ENCODE peak calls at places on chromosomes 13 and 19, in four cellular contexts. One of them, this sample, is unnamed.

GRCh38 chr13:95481051-95481775 is 71.3 kb upstream of the CLDN10 start:
- DNase-seq in GM12891: no peak
- DNase-seq in GM12878: no peak
- DNase-seq in H1: no peak
- DNase-seq in this sample: no peak

GRCh38 chr19:10364644-10365043 is 15.7 kb downstream of the TYK2 start:
- DNase-seq in GM12891: no peak
- DNase-seq in GM12878: no peak
- DNase-seq in H1: no peak
- DNase-seq in this sample: no peak

GRCh38 chr13:110520431-110521295 is 40.9 kb downstream of the RAB20 start:
- DNase-seq in GM12891: no peak
- DNase-seq in GM12878: no peak
- DNase-seq in H1: no peak
- DNase-seq in this sample: no peak

GRCh38 chr13:67776171-67776570 is 546.0 kb upstream of the PCDH9 start:
- DNase-seq in GM12891: no peak
- DNase-seq in GM12878: no peak
- DNase-seq in H1: no peak
- DNase-seq in this sample: no peak

GRCh38 chr13:104810242-104810641 is 1725.2 kb downstream of the EFNB2 start:
- DNase-seq in GM12891: no peak
- DNase-seq in GM12878: no peak
- DNase-seq in H1: no peak
- DNase-seq in this sample: no peak

GRCh38 chr19:6729573-6730152 is 7.7 kb downstream of the GPR108 start:
- DNase-seq in GM12891: no peak
- DNase-seq in GM12878: no peak
- DNase-seq in H1: no peak
- DNase-seq in this sample: no peak

GRCh38 chr13:46289260-46289955 is 77.7 kb downstream of the LRRC63 start:
- DNase-seq in GM12891: no peak
- DNase-seq in GM12878: no peak
- DNase-seq in H1: no peak
- DNase-seq in this sample: no peak

GRCh38 chr19:8552810-8553209 is 24.4 kb downstream of the MYO1F start:
- DNase-seq in GM12891: no peak
- DNase-seq in GM12878: no peak
- DNase-seq in H1: peak
- DNase-seq in this sample: no peak

GRCh38 chr19:8973501-8974091 is 36.6 kb downstream of the MUC16 start:
- DNase-seq in GM12891: no peak
- DNase-seq in GM12878: no peak
- DNase-seq in H1: no peak
- DNase-seq in this sample: no peak

GRCh38 chr13:86892330-86892729 is 778.8 kb upstream of the SLITRK5 start:
- DNase-seq in GM12891: no peak
- DNase-seq in GM12878: no peak
- DNase-seq in H1: no peak
- DNase-seq in this sample: no peak

GRCh38 chr13:94552095-94552494 is 43.9 kb downstream of the TGDS start:
- DNase-seq in GM12891: no peak
- DNase-seq in GM12878: no peak
- DNase-seq in H1: no peak
- DNase-seq in this sample: no peak

GRCh38 chr19:19049406-19049805 is 14.4 kb upstream of the SLC25A42 start:
- DNase-seq in GM12891: no peak
- DNase-seq in GM12878: no peak
- DNase-seq in H1: no peak
- DNase-seq in this sample: no peak

GRCh38 chr19:17520865-17521264 is 9.4 kb downstream of the PGLS start:
- DNase-seq in GM12891: no peak
- DNase-seq in GM12878: no peak
- DNase-seq in H1: no peak
- DNase-seq in this sample: no peak

GRCh38 chr19:46920341-46920740 is 59.5 kb downstream of the ARHGAP35 start:
- DNase-seq in GM12891: no peak
- DNase-seq in GM12878: no peak
- DNase-seq in H1: no peak
- DNase-seq in this sample: no peak

GRCh38 chr19:48102870-48103751 is 7.5 kb downstream of the PLA2G4C start:
- DNase-seq in GM12891: no peak
- DNase-seq in GM12878: no peak
- DNase-seq in H1: peak
- DNase-seq in this sample: no peak

GRCh38 chr13:66305960-66306617 is 924.0 kb downstream of the PCDH9 start:
- DNase-seq in GM12891: no peak
- DNase-seq in GM12878: no peak
- DNase-seq in H1: no peak
- DNase-seq in this sample: no peak

GRCh38 chr13:35947315-35947714 is 183.9 kb downstream of the DCLK1 start:
- DNase-seq in GM12891: no peak
- DNase-seq in GM12878: no peak
- DNase-seq in H1: no peak
- DNase-seq in this sample: no peak

GRCh38 chr13:51826606-51827005 is 18.4 kb downstream of the TMEM272 start:
- DNase-seq in GM12891: no peak
- DNase-seq in GM12878: no peak
- DNase-seq in H1: no peak
- DNase-seq in this sample: no peak

GRCh38 chr19:29581398-29581797 is 24.7 kb upstream of the POP4 start:
- DNase-seq in GM12891: no peak
- DNase-seq in GM12878: no peak
- DNase-seq in H1: no peak
- DNase-seq in this sample: no peak

GRCh38 chr19:10078329-10078728 is 7.8 kb upstream of the SHFL start:
- DNase-seq in GM12891: no peak
- DNase-seq in GM12878: no peak
- DNase-seq in H1: no peak
- DNase-seq in this sample: no peak

GRCh38 chr13:35953537-35954206 is 177.5 kb downstream of the DCLK1 start:
- DNase-seq in GM12891: no peak
- DNase-seq in GM12878: no peak
- DNase-seq in H1: peak
- DNase-seq in this sample: no peak

GRCh38 chr19:11673608-11674041 is 65.1 kb downstream of the ZNF823 start:
- DNase-seq in GM12891: no peak
- DNase-seq in GM12878: no peak
- DNase-seq in H1: peak
- DNase-seq in this sample: no peak

GRCh38 chr13:40985596-40986327 is 33.4 kb downstream of the ELF1 start:
- DNase-seq in GM12891: no peak
- DNase-seq in GM12878: no peak
- DNase-seq in H1: no peak
- DNase-seq in this sample: no peak

DNA sequence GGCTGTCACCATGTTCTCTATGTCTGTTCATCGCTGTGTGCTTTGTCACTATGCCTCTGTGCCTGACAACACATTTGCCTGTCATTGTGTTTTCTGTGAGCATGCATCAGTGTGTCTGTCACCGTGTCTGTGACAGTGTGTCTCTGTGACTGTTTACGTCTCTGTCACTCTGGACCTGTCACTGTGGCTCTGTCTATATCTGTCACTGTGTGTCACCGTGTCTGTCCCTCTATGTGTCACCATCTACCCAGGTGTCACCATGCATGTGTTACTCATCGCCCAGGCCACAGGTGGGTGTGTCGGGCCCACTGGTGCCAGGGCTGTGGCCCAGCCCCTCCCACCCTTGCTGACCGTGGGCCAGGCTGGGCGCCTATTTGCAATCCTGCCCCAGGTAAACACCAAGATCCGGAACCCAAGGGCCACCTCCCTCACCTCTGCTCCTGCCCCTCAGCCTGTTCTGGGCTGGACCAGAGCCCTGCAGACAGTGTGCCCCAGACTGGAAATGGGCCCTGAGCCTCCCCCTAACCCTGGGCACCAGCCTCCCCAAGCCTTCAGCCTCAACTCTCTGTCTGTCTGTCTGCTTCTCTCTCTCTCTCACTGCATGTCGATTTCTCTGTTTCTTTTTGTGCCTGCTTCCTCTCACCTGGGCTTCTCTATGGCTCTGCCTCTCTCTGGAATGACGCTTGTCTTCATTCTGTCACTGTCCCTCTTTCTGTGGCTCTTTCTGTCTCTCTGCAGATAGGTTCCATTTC is 7.7 kb downstream of the IRF2BP1 start:
- DNase-seq in GM12891: no peak
- DNase-seq in GM12878: no peak
- DNase-seq in H1: no peak
- DNase-seq in this sample: no peak
- TF ChIP-seq POLR2AphosphoS5 in GM12891: no peak
- TF ChIP-seq POLR2AphosphoS5 in GM12878: no peak
- TF ChIP-seq POLR2AphosphoS5 in H1: no peak
- TF ChIP-seq POLR2AphosphoS5 in this sample: no peak

GRCh38 chr19:4449022-4449825 is 8.4 kb downstream of the UBXN6 start:
- DNase-seq in GM12891: peak
- DNase-seq in GM12878: no peak
- DNase-seq in H1: no peak
- DNase-seq in this sample: no peak
- TF ChIP-seq POLR2AphosphoS5 in GM12891: peak
- TF ChIP-seq POLR2AphosphoS5 in GM12878: no peak
- TF ChIP-seq POLR2AphosphoS5 in H1: no peak
- TF ChIP-seq POLR2AphosphoS5 in this sample: no peak

GRCh38 chr13:114064516-114065140 is 67.8 kb downstream of the RASA3 start:
- DNase-seq in GM12891: no peak
- DNase-seq in GM12878: no peak
- DNase-seq in H1: no peak
- DNase-seq in this sample: no peak

GRCh38 chr13:114066956-114067355 is 65.5 kb downstream of the RASA3 start:
- DNase-seq in GM12891: no peak
- DNase-seq in GM12878: no peak
- DNase-seq in H1: no peak
- DNase-seq in this sample: no peak

GRCh38 chr13:114063545-114064515 is 68.6 kb downstream of the RASA3 start:
- DNase-seq in GM12891: no peak
- DNase-seq in GM12878: no peak
- DNase-seq in H1: no peak
- DNase-seq in this sample: no peak

GRCh38 chr13:114065926-114066774 is 66.3 kb downstream of the RASA3 start:
- DNase-seq in GM12891: no peak
- DNase-seq in GM12878: no peak
- DNase-seq in H1: no peak
- DNase-seq in this sample: no peak

DNA sequence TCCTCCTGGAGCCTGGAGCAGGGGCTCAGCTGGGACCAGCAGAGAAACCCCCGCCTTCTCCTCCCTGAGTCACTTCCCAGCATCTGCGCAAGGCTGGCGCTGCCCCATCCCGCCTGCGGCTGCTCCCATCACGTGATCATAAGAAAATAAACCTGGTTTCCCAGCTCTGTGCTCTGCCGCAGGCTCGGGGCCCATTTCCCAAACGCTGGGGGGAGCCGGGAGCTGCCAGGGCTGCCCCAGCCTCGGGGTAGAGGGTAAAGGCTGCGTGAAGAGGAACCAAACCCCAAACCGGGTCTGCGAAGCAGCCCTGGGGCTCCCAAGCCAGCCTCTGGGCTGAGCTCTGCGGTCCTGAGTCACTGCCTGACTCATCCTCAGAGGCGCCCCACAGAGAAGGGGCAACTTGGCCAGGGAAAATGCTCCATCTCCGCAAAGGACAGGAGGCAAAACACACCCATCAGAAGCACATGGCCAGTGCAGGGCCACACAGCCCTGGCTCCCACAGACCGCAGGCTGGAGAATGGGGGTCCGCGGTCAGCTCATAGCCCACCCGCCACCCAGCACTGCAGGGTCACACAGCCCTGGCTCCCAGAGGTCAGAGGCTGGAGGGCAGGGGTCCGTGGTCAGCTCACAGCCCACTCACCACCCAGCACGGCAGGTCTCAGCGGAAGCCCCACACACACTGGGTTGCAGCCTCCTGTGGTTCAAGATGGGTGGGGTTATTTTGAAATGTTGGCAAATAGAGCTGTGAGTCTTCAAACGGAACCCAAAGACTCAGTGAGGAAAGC is 67.1 kb downstream of the RASA3 start:
- DNase-seq in GM12891: no peak
- DNase-seq in GM12878: no peak
- DNase-seq in H1: peak
- DNase-seq in this sample: peak
- TF ChIP-seq POLR2AphosphoS5 in GM12891: no peak
- TF ChIP-seq POLR2AphosphoS5 in GM12878: no peak
- TF ChIP-seq POLR2AphosphoS5 in H1: no peak
- TF ChIP-seq POLR2AphosphoS5 in this sample: peak

GRCh38 chr19:35013047-35013819 is 13.1 kb downstream of the GRAMD1A start:
- DNase-seq in GM12891: peak
- DNase-seq in GM12878: no peak
- DNase-seq in H1: peak
- DNase-seq in this sample: peak
- TF ChIP-seq POLR2AphosphoS5 in GM12891: peak
- TF ChIP-seq POLR2AphosphoS5 in GM12878: no peak
- TF ChIP-seq POLR2AphosphoS5 in H1: peak
- TF ChIP-seq POLR2AphosphoS5 in this sample: no peak

GRCh38 chr13:97248243-97248642 is 26.1 kb downstream of the MBNL2 start:
- DNase-seq in GM12891: no peak
- DNase-seq in GM12878: no peak
- DNase-seq in H1: no peak
- DNase-seq in this sample: no peak

GRCh38 chr13:97250560-97250959 is 28.4 kb downstream of the MBNL2 start:
- DNase-seq in GM12891: no peak
- DNase-seq in GM12878: no peak
- DNase-seq in H1: no peak
- DNase-seq in this sample: no peak

GRCh38 chr13:97249797-97250495 is 27.8 kb downstream of the MBNL2 start:
- DNase-seq in GM12891: no peak
- DNase-seq in GM12878: no peak
- DNase-seq in H1: no peak
- DNase-seq in this sample: no peak

GRCh38 chr13:97246596-97246995 is 24.5 kb downstream of the MBNL2 start:
- DNase-seq in GM12891: no peak
- DNase-seq in GM12878: no peak
- DNase-seq in H1: no peak
- DNase-seq in this sample: no peak

GRCh38 chr13:97249093-97249787 is 27.1 kb downstream of the MBNL2 start:
- DNase-seq in GM12891: no peak
- DNase-seq in GM12878: no peak
- DNase-seq in H1: no peak
- DNase-seq in this sample: no peak
- TF ChIP-seq POLR2AphosphoS5 in GM12891: no peak
- TF ChIP-seq POLR2AphosphoS5 in GM12878: no peak
- TF ChIP-seq POLR2AphosphoS5 in H1: no peak
- TF ChIP-seq POLR2AphosphoS5 in this sample: peak

DNA sequence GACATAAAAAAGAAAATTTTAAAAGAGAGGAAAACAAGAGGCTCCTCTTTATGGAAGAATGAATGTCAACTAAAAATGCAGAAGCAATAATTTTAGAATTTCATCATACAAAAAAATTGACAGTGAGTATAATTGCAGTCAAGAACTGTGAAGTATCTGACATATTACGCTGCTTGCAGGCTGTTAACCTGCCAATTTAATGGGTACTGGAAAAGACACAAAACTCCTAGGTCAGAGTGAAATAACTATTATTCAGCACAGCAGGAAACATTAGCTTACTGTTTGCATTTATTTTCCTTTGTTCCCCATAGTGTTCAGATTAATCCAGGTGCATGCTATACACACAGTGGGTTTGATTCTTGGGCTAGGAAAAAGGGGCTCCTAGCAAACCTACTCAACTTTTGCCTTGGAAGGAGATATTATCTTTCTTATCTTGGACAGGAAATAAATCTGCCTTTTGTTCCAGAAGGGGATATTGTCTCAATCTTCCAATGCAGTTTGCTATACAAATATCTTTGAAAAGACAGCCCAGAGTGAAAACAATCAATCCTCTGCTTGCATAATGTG is 443.6 kb downstream of the TBC1D4 start:
- DNase-seq in GM12891: no peak
- DNase-seq in GM12878: no peak
- DNase-seq in H1: no peak
- DNase-seq in this sample: no peak
- TF ChIP-seq POLR2AphosphoS5 in GM12891: no peak
- TF ChIP-seq POLR2AphosphoS5 in GM12878: no peak
- TF ChIP-seq POLR2AphosphoS5 in H1: no peak
- TF ChIP-seq POLR2AphosphoS5 in this sample: no peak

This sample was measured in Panc1.